ENCODE peak calls at places on chromosomes 5 and 9, in four cellular contexts. U, L, M and P are unnamed samples.

GRCh38 chr9:37550781-37551180 is 25.4 kb downstream of the FBXO10 start:
- DNase-seq in M (no peak), U (no peak), L (no peak), P (no peak)

GRCh38 chr9:129111762-129112151 is 542 bp downstream of the PTPA start:
- DNase-seq in L (peak), U (peak), M (no peak), P (peak)

GRCh38 chr9:113154471-113154870 is 3.7 kb downstream of the SLC31A2 start:
- DNase-seq in L (no peak), U (no peak), M (no peak), P (no peak)

GRCh38 chr9:114988962-114989599 is 58.7 kb upstream of the TNFSF8 start:
- DNase-seq in L (no peak), M (peak), U (no peak), P (no peak)

GRCh38 chr5:108878756-108879155 is 131.1 kb downstream of the FER start:
- DNase-seq in M (no peak), U (no peak), L (no peak), P (no peak)

GRCh38 chr9:131833906-131834305 is 94.0 kb upstream of the RAPGEF1 start:
- DNase-seq in L (no peak), M (no peak), U (no peak), P (no peak)

GRCh38 chr9:35660966-35661413 is 2.9 kb downstream of the CCDC107 start:
- DNase-seq in M (no peak), L (no peak), U (no peak), P (no peak)

GRCh38 chr5:57176350-57176857 is 2.5 kb downstream of the GPBP1 start:
- DNase-seq in M (no peak), U (no peak), L (no peak), P (no peak)

GRCh38 chr5:128408622-128409021 is 129.4 kb downstream of the FBN2 start:
- DNase-seq in U (no peak), L (no peak), M (no peak), P (no peak)

GRCh38 chr9:117403403-117403811 is 11.4 kb downstream of the ASTN2 start:
- DNase-seq in M (no peak), U (no peak), L (no peak), P (no peak)

GRCh38 chr5:151487544-151487943 is 40.1 kb downstream of the SLC36A1 start:
- DNase-seq in M (no peak), L (no peak), U (no peak), P (no peak)

GRCh38 chr5:181119105-181119504 is 11.9 kb downstream of the OR2V1 start:
- DNase-seq in U (no peak), L (no peak), M (no peak), P (no peak)

GRCh38 chr5:181118369-181118768 is 12.6 kb downstream of the OR2V1 start:
- DNase-seq in M (no peak), U (no peak), L (no peak), P (no peak)

GRCh38 chr5:181114844-181115778 is 15.9 kb downstream of the OR2V1 start:
- DNase-seq in L (no peak), M (no peak), U (no peak), P (no peak)

GRCh38 chr5:181111010-181111409 is 20.0 kb downstream of the OR2V1 start:
- DNase-seq in L (no peak), U (no peak), M (no peak), P (no peak)

DNA sequence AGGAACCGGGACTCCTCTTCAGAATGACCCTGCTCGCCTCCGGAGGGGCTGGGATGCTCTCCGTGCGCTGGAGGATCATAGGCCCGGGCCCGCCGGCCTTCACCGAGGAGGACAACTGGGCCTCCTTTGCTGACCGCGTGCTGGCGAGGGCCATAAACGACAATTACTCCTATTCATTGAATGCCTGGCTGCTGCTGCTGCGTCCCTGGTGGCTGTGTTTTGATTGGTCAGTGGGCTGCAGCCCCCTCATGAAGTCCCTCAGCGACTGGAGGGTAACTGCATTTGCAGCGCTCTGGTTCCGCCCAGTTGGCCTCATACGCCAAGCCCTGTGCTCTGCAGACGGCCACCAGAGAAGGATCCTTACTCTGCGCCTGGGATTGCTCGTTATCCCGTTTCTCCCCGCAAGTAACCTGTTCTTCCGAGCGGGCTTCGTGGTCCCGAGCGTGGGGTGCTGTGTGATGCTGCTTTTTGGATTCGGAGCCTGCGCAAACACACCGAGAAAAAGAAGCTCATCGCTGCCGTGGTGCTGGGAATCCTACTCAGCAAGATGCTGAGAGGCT is 16.6 kb downstream of the OR2V1 start:
- DNase-seq in U (no peak), M (no peak), L (no peak), P (no peak)
- H3K4me3 ChIP-seq in U (no peak), M (no peak), L (no peak), P (no peak)

GRCh38 chr5:79729686-79730085 is 40.0 kb downstream of the CMYA5 start:
- DNase-seq in M (no peak), L (no peak), U (no peak), P (peak)

GRCh38 chr5:79727722-79728355 is 38.2 kb downstream of the CMYA5 start:
- DNase-seq in M (no peak), U (peak), L (no peak), P (no peak)

DNA sequence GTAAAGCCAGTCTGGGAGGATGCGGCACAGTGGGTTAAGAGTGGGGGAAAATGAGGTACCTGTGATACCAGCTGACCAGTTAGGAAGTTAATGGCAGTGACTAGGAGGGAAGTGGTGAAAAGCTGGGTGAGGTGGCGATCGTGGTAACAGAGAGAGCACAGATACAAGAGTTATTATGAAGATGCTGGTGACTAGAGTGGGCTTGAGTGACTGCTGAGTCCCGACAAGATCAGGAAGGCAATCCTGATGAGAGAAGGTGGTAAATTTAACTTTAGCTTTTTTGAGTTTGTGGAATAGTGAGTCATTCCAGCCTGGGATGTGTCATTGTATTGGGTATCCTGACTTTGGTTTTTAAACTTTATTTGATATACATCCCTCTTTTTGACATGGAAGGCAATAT is 38.8 kb downstream of the CMYA5 start:
- DNase-seq in L (no peak), U (no peak), M (no peak), P (peak)
- H3K4me3 ChIP-seq in L (no peak), U (no peak), M (no peak), P (no peak)

DNA sequence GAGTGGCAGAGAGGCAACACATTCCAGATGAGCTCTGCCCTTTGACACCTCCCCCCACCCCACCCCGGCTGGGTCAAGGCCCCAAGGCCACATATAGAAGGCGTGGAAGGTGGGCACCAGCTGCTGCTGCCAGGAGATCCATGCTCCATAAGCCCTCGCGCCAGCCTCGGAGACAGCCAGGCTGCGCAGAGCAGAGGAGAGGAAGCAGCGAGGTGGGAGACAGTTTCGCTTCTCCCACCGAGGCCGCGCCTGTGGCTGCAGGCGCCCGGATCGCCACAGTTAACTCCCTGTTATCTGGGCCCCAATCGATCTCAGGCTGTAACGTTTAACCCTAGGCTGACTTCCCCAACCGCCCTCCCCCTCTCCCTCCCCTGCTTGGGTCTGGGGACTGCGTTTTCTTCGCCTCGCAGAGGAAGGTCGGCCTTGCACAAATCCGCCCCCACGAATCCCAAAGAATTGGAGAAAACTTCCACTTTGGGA is 1.2 kb upstream of the CXXC5 start:
- DNase-seq in U (no peak), L (no peak), M (no peak), P (no peak)
- H3K4me3 ChIP-seq in U (peak), L (no peak), M (no peak), P (no peak)

GRCh38 chr5:59116231-59116900 is 533.5 kb downstream of the RAB3C start:
- DNase-seq in M (no peak), L (no peak), U (no peak), P (no peak)
- H3K4me3 ChIP-seq in M (no peak), L (no peak), U (no peak), P (no peak)

GRCh38 chr5:113606298-113607134 is 93.0 kb downstream of the YTHDC2 start:
- DNase-seq in U (peak), M (peak), L (peak), P (peak)
- H3K4me3 ChIP-seq in U (no peak), M (no peak), L (no peak), P (no peak)

DNA sequence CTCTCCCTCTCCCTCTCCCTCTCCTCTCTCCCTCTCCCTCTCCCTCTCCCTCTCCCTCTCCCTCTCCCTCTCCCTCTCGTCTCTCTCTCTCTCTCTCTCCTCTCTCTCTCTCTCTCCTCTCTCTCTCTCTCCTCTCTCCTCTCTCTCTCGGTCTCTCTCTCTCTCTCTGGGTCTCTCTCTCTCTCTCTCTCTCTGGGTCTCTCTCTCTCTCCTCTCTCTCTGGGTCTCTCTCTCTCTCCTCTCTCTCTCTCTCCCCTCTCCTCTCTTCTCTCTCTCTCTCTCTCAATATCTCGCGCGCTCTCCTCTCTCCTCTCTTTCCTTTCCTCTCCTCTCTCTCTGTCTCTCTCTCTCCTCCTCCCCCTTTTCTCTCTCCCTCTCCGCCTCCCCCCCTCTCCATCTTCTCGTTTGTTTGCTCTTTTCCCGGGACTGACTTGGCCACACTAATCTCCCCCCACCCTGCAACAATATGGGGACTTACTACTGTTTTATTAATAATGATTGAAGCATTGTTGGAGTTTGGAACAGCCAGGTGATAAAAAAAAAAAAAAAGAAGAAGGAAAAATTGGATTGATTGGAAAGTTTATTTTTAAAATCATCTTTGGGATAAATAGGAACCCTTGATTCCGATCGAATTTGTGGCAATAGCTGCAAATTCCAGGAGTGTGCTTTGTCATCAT is 857 bp upstream of the NR2F1-AS1 start:
- DNase-seq in L (no peak), U (no peak), M (no peak), P (no peak)
- H3K4me3 ChIP-seq in L (no peak), U (no peak), M (no peak), P (peak)

DNA sequence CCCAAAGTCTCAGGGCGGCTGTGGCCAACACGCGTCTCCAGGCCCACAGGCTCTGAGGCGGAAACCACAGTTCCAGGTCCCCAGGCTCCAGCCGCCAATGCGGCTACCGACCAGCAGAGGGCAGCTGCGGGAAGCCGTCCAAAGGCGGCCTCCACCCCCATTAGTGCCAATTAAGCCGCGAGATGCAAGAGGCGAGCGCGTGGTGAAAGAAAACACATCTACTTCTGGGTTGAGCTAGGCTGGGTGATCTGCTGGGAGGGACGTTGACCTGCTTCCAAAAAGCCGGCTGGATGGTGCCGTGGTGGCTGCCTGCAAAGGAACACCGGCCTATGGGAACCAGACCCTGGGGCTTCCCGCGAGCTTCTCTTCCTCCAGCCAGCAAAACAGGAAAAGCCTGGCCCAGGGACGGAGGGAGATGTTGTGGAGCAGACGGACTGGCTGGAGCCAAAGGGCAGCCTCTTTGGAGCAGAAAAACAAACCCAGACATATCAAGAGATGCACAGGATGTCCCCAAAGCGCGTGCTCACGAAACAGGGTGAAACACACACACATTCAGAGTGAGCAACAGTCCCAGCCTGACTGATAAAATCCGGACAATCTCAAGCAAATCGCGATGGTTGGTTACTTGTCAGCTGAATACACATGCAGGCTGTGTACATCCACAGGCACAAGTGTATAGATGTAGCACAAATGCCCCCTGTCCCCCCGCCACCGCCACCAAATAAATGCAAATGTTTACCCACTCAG is 187.1 kb upstream of the BRINP1 start:
- DNase-seq in U (peak), M (peak), L (peak), P (peak)
- H3K4me3 ChIP-seq in U (peak), M (no peak), L (no peak), P (no peak)

DNA sequence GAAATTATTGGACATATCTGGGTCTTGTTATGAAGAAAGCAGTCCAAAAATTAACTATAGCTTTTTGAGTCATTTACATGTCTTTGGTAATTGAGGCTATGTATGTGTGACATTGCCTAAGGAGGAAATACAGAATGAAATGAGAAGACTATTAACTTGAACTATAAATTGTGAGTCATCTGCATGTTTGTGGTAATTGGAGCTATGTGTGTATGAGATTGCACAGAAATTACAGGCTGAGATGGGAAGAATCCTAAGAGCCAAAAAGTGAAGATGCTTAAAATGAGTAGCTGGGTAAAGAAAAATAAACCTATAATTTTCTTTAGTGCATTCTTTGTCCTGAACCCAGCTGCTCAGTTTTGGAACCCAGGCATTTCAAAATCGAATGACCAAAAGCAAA is 747.6 kb upstream of the EDIL3 start:
- DNase-seq in L (no peak), U (no peak), M (no peak), P (no peak)
- H3K4me3 ChIP-seq in L (no peak), U (no peak), M (no peak), P (no peak)